ENCODE peak calls at places on chromosomes 16 and 17, in four cellular contexts. One of them, this sample, is unnamed.

GRCh38 chr16:66193543-66194229 is 172.8 kb upstream of the CDH5 start:
- DNase-seq in esophagus squamous epithelium: no peak
- DNase-seq in GM12878: no peak
- DNase-seq in thoracic aorta: no peak
- DNase-seq in this sample: no peak

GRCh38 chr16:22183901-22184614 is 21.8 kb downstream of the SDR42E2 start:
- DNase-seq in thoracic aorta: no peak
- DNase-seq in GM12878: no peak
- DNase-seq in esophagus squamous epithelium: no peak
- DNase-seq in this sample: no peak

GRCh38 chr17:48488548-48489106 is 42.2 kb downstream of the HOXB1 start:
- DNase-seq in GM12878: no peak
- DNase-seq in thoracic aorta: no peak
- DNase-seq in esophagus squamous epithelium: no peak
- DNase-seq in this sample: no peak

GRCh38 chr17:80187090-80187489 is 17.3 kb downstream of the CARD14 start:
- DNase-seq in GM12878: no peak
- DNase-seq in esophagus squamous epithelium: no peak
- DNase-seq in thoracic aorta: no peak
- DNase-seq in this sample: no peak

GRCh38 chr17:1229354-1229890 is 40.8 kb upstream of the BHLHA9 start:
- DNase-seq in thoracic aorta: no peak
- DNase-seq in esophagus squamous epithelium: no peak
- DNase-seq in GM12878: no peak
- DNase-seq in this sample: no peak

GRCh38 chr16:86968866-86969265 is 348.3 kb downstream of the C16orf95 start:
- DNase-seq in esophagus squamous epithelium: no peak
- DNase-seq in thoracic aorta: no peak
- DNase-seq in GM12878: no peak
- DNase-seq in this sample: no peak

GRCh38 chr16:85912271-85912974 is 13.5 kb downstream of the IRF8 start:
- DNase-seq in thoracic aorta: no peak
- DNase-seq in GM12878: no peak
- DNase-seq in esophagus squamous epithelium: no peak
- DNase-seq in this sample: no peak

GRCh38 chr17:42775534-42776098 is 2.4 kb downstream of the VPS25 start:
- DNase-seq in esophagus squamous epithelium: no peak
- DNase-seq in GM12878: no peak
- DNase-seq in thoracic aorta: no peak
- DNase-seq in this sample: no peak

GRCh38 chr17:57440522-57441269 is 184.4 kb downstream of the MSI2 start:
- DNase-seq in esophagus squamous epithelium: no peak
- DNase-seq in GM12878: peak
- DNase-seq in thoracic aorta: peak
- DNase-seq in this sample: peak

GRCh38 chr16:48687421-48688038 is 77.5 kb upstream of the N4BP1 start:
- DNase-seq in esophagus squamous epithelium: no peak
- DNase-seq in GM12878: peak
- DNase-seq in thoracic aorta: no peak
- DNase-seq in this sample: peak

GRCh38 chr16:66385415-66385814 is 18.9 kb downstream of the CDH5 start:
- DNase-seq in esophagus squamous epithelium: no peak
- DNase-seq in GM12878: no peak
- DNase-seq in thoracic aorta: no peak
- DNase-seq in this sample: no peak

GRCh38 chr16:2033057-2033911 is 6.6 kb downstream of the NHERF2 start:
- DNase-seq in esophagus squamous epithelium: no peak
- DNase-seq in thoracic aorta: peak
- DNase-seq in GM12878: no peak
- DNase-seq in this sample: peak

GRCh38 chr17:54537656-54538055 is 363.0 kb upstream of the TOM1L1 start:
- DNase-seq in thoracic aorta: no peak
- DNase-seq in GM12878: no peak
- DNase-seq in esophagus squamous epithelium: no peak
- DNase-seq in this sample: no peak

GRCh38 chr17:76997981-76998531 is 129.9 kb downstream of the MGAT5B start:
- DNase-seq in thoracic aorta: no peak
- DNase-seq in GM12878: peak
- DNase-seq in esophagus squamous epithelium: no peak
- DNase-seq in this sample: no peak

GRCh38 chr16:1537763-1538289 is 4.4 kb downstream of the TMEM204 start:
- DNase-seq in thoracic aorta: no peak
- DNase-seq in esophagus squamous epithelium: no peak
- DNase-seq in GM12878: no peak
- DNase-seq in this sample: no peak

GRCh38 chr16:1907226-1907849 is 10.9 kb downstream of the HS3ST6 start:
- DNase-seq in thoracic aorta: no peak
- DNase-seq in GM12878: no peak
- DNase-seq in esophagus squamous epithelium: no peak
- DNase-seq in this sample: no peak

GRCh38 chr17:49677134-49677932 is 564 bp downstream of the SPOP start:
- DNase-seq in GM12878: peak
- DNase-seq in esophagus squamous epithelium: peak
- DNase-seq in thoracic aorta: peak
- DNase-seq in this sample: peak

GRCh38 chr16:10558746-10559641 is 21.4 kb downstream of the EMP2 start:
- DNase-seq in GM12878: no peak
- DNase-seq in thoracic aorta: peak
- DNase-seq in esophagus squamous epithelium: no peak
- DNase-seq in this sample: no peak

GRCh38 chr17:57968456-57968855 is 13.2 kb upstream of the CUEDC1 start:
- DNase-seq in thoracic aorta: no peak
- DNase-seq in GM12878: no peak
- DNase-seq in esophagus squamous epithelium: no peak
- DNase-seq in this sample: no peak

GRCh38 chr17:43016216-43016615 is 6.0 kb downstream of the VAT1 start:
- DNase-seq in GM12878: no peak
- DNase-seq in thoracic aorta: no peak
- DNase-seq in esophagus squamous epithelium: no peak
- DNase-seq in this sample: no peak

GRCh38 chr16:70465999-70466811 is 11.8 kb downstream of the FCSK start:
- DNase-seq in GM12878: no peak
- DNase-seq in esophagus squamous epithelium: no peak
- DNase-seq in thoracic aorta: no peak
- DNase-seq in this sample: no peak

GRCh38 chr16:11319529-11320146 is 25.6 kb upstream of the RMI2 start:
- DNase-seq in GM12878: no peak
- DNase-seq in esophagus squamous epithelium: no peak
- DNase-seq in thoracic aorta: no peak
- DNase-seq in this sample: no peak

GRCh38 chr17:2335726-2336214 is 487 bp downstream of the TSR1 start:
- DNase-seq in esophagus squamous epithelium: no peak
- DNase-seq in GM12878: no peak
- DNase-seq in thoracic aorta: no peak
- DNase-seq in this sample: peak

GRCh38 chr16:79897444-79898146 is 297.1 kb upstream of the MAF start:
- DNase-seq in thoracic aorta: no peak
- DNase-seq in GM12878: no peak
- DNase-seq in esophagus squamous epithelium: no peak
- DNase-seq in this sample: no peak

GRCh38 chr17:82704886-82705285 is 6.4 kb upstream of the RAB40B start:
- DNase-seq in thoracic aorta: no peak
- DNase-seq in esophagus squamous epithelium: no peak
- DNase-seq in GM12878: no peak
- DNase-seq in this sample: no peak

GRCh38 chr17:77501751-77502625 is 361.2 kb downstream of the SEC14L1 start:
- DNase-seq in esophagus squamous epithelium: no peak
- DNase-seq in GM12878: no peak
- DNase-seq in thoracic aorta: no peak
- DNase-seq in this sample: peak

DNA sequence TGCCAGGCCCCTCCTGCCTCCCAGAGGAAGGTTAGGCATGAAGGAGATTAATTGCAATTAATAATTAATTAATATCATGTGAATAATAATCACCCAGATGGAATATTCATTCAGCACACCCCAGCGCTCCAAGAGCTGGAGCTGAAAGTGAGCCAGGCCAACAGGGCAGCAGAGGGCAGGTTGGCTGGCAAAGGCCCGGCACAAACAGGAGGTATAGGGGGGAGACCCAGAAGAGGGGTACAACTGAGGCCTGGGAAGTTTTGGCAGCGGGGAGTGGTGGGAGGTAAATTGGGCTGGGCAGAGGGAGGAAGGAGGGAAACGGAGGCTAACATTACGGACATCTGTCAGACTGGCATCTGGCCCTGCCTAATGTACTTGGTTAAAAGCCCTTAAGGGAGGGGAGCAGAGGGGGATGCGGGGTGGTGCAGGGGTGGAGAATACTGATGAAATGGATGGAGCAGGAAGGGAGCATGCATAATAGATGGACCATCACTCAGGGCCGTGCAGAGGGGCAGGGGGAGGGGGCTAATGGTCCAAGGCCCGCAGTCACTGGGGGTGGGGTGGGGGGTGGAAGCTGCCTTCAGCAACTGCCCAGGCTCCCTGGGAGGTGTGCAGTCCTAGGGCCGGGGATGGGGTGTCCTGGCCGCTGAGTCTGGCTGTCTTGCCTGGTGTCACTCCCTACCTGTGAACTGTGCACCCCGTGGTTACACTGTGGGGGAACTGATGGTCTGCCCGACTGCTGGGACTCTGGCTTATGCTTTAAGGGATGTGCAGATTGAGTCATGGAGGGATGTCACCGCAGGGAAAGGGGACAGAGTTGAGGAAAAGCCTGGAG is 1.9 kb downstream of the ADAM11 start:
- DNase-seq in esophagus squamous epithelium: no peak
- DNase-seq in GM12878: no peak
- DNase-seq in thoracic aorta: no peak
- DNase-seq in this sample: no peak
- H3K27ac ChIP-seq in esophagus squamous epithelium: no peak
- H3K27ac ChIP-seq in GM12878: no peak
- H3K27ac ChIP-seq in thoracic aorta: no peak
- H3K27ac ChIP-seq in this sample: no peak

DNA sequence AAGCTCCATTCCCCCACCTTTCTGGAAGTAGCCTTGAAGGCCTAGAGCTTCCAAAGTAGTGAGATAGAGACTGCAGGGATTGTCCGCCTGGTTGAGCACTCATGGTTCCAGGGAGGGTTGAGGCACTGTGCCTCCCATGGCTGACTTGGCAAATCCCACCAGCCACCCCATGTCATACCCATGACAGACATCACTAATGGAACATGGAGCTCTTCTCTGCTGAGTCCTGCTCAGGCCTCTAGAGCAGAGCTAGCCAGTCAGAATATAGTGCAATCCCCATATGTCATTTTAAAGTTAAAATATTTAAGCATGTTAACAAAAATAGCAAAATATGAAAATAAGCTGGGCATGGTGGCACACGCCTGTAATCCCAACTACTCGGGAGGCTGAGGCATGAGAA is 28.8 kb downstream of the UNC13D start:
- DNase-seq in GM12878: no peak
- DNase-seq in esophagus squamous epithelium: no peak
- DNase-seq in thoracic aorta: no peak
- DNase-seq in this sample: no peak
- TF ChIP-seq CTCF in GM12878: no peak
- TF ChIP-seq CTCF in esophagus squamous epithelium: no peak
- TF ChIP-seq CTCF in thoracic aorta: no peak
- TF ChIP-seq CTCF in this sample: no peak

DNA sequence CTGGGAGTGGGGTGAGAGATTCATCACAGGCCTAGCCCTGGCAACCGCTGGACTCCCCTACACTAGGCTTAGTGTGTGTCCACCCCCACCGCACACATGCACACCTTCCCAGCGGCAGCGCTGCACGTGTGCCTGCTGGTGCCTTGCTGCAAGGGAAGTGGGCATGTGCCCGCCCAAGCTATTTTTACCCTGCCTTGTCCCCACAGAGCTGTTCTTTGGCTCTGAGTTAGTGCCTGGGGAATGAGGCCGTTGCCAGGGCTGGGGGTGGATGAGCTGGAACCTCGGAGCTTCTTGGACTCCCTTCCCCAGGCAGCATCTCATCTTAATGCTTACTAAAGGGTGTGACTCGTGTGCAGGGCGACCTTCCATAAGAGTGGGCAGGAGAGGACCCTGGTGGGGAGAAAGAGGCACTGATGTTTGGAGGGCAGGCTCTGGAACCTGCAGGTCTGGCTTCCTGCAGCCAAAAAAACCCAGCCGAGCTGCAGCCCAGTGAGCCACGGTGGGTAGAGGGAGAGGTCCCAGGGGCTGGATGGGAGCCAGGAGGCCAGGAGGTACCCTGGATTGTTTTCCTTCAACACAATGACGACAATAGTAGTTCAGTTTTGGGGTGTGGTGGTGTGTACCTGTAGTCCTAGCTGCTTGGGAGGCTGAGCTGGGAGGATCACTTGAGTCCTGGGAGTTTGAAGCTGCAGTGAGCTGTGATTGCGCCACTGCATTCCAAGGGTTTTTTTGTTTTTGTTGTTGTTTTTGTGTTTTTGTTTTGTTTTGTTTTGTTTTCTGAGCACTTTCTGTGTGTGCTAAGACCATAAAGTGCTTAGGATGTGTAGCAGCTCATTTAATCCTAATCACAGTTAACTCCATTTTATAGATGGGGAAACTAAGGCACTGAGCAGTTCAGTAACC is 119.0 kb downstream of the RAB11FIP4 start:
- DNase-seq in GM12878: no peak
- DNase-seq in thoracic aorta: no peak
- DNase-seq in esophagus squamous epithelium: no peak
- DNase-seq in this sample: peak
- H3K4me3 ChIP-seq in GM12878: no peak
- H3K4me3 ChIP-seq in thoracic aorta: peak
- H3K4me3 ChIP-seq in esophagus squamous epithelium: no peak
- H3K4me3 ChIP-seq in this sample: no peak

GRCh38 chr17:81509048-81509686 is 3.4 kb downstream of the ACTG1 start:
- DNase-seq in esophagus squamous epithelium: no peak
- DNase-seq in GM12878: no peak
- DNase-seq in thoracic aorta: no peak
- DNase-seq in this sample: no peak
- H3K27ac ChIP-seq in esophagus squamous epithelium: peak
- H3K27ac ChIP-seq in GM12878: peak
- H3K27ac ChIP-seq in thoracic aorta: peak
- H3K27ac ChIP-seq in this sample: no peak

This sample was measured in dorsolateral prefrontal cortex.